ENCODE peak calls at places on chromosomes 2 and 18, in four cellular contexts. One of them, this sample, is unnamed.

GRCh38 chr2:29314816-29315571 is 199.8 kb downstream of the CLIP4 start:
- DNase-seq in CD4-positive, CD25-positive, alpha-beta regulatory T cell: peak
- DNase-seq in colonic mucosa: no peak
- DNase-seq in fibroblast of lung: no peak
- DNase-seq in this sample: peak

GRCh38 chr2:37635359-37636208 is 35.9 kb downstream of the CDC42EP3 start:
- DNase-seq in CD4-positive, CD25-positive, alpha-beta regulatory T cell: peak
- DNase-seq in colonic mucosa: no peak
- DNase-seq in fibroblast of lung: peak
- DNase-seq in this sample: peak

GRCh38 chr18:13577091-13577697 is 149.2 kb downstream of the FAM210A start:
- DNase-seq in colonic mucosa: no peak
- DNase-seq in fibroblast of lung: no peak
- DNase-seq in CD4-positive, CD25-positive, alpha-beta regulatory T cell: no peak
- DNase-seq in this sample: peak

GRCh38 chr2:222076978-222077690 is 221.7 kb downstream of the PAX3 start:
- DNase-seq in colonic mucosa: no peak
- DNase-seq in fibroblast of lung: no peak
- DNase-seq in CD4-positive, CD25-positive, alpha-beta regulatory T cell: no peak
- DNase-seq in this sample: no peak

GRCh38 chr2:23312996-23313606 is 71.9 kb upstream of the KLHL29 start:
- DNase-seq in CD4-positive, CD25-positive, alpha-beta regulatory T cell: no peak
- DNase-seq in fibroblast of lung: peak
- DNase-seq in colonic mucosa: no peak
- DNase-seq in this sample: no peak

GRCh38 chr2:68465081-68465916 is 1.8 kb downstream of the FBXO48 start:
- DNase-seq in colonic mucosa: no peak
- DNase-seq in fibroblast of lung: peak
- DNase-seq in CD4-positive, CD25-positive, alpha-beta regulatory T cell: peak
- DNase-seq in this sample: no peak

GRCh38 chr2:63060079-63060482 is 9.5 kb downstream of the OTX1 start:
- DNase-seq in colonic mucosa: no peak
- DNase-seq in CD4-positive, CD25-positive, alpha-beta regulatory T cell: no peak
- DNase-seq in fibroblast of lung: peak
- DNase-seq in this sample: peak

GRCh38 chr2:64626963-64627760 is 26.6 kb downstream of the SERTAD2 start:
- DNase-seq in CD4-positive, CD25-positive, alpha-beta regulatory T cell: no peak
- DNase-seq in colonic mucosa: no peak
- DNase-seq in fibroblast of lung: no peak
- DNase-seq in this sample: no peak

GRCh38 chr2:205759286-205759685 is 77.0 kb downstream of the NRP2 start:
- DNase-seq in colonic mucosa: no peak
- DNase-seq in fibroblast of lung: peak
- DNase-seq in CD4-positive, CD25-positive, alpha-beta regulatory T cell: no peak
- DNase-seq in this sample: no peak

GRCh38 chr18:10195529-10195928 is 258.9 kb upstream of the APCDD1 start:
- DNase-seq in fibroblast of lung: no peak
- DNase-seq in CD4-positive, CD25-positive, alpha-beta regulatory T cell: no peak
- DNase-seq in colonic mucosa: no peak
- DNase-seq in this sample: no peak

GRCh38 chr18:74902170-74902465 is 304.4 kb downstream of the ZNF407 start:
- DNase-seq in colonic mucosa: no peak
- DNase-seq in CD4-positive, CD25-positive, alpha-beta regulatory T cell: no peak
- DNase-seq in fibroblast of lung: no peak
- DNase-seq in this sample: no peak

GRCh38 chr2:28355521-28356094 is 37.0 kb upstream of the FOSL2 start:
- DNase-seq in fibroblast of lung: no peak
- DNase-seq in CD4-positive, CD25-positive, alpha-beta regulatory T cell: no peak
- DNase-seq in colonic mucosa: no peak
- DNase-seq in this sample: no peak

GRCh38 chr18:3498705-3499451 is 48.9 kb downstream of the TGIF1 start:
- DNase-seq in colonic mucosa: peak
- DNase-seq in CD4-positive, CD25-positive, alpha-beta regulatory T cell: no peak
- DNase-seq in fibroblast of lung: peak
- DNase-seq in this sample: no peak

DNA sequence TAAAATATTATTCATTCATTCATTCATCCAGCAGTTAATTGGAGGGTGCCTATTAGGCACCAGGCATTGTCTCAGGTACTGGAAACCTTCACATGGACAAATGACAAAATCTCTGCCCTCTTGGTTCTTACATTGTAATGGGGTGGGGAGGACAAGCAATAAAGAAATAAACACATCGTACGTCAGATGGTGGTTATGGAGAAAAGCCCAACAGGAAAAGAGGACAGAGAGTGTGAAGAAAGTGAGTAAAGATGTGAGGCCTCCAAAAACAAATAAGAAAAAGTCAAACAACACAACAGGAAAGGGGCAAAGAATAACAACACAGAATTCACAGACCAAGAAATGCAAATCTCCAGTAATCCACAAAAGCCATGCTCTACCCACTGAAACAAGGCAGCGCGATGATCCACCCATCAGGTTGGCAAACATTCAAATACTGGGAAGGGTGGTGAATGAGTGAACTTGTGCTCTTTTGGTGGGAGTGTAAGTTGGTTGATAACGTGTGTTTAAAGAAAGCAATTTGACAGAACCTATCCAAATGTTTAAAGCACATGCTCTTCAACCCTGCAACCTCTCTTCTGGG is 16.6 kb upstream of the DUSP2 start:
- DNase-seq in CD4-positive, CD25-positive, alpha-beta regulatory T cell: no peak
- DNase-seq in fibroblast of lung: peak
- DNase-seq in colonic mucosa: no peak
- DNase-seq in this sample: no peak
- H3K27ac ChIP-seq in CD4-positive, CD25-positive, alpha-beta regulatory T cell: peak
- H3K27ac ChIP-seq in fibroblast of lung: no peak
- H3K27ac ChIP-seq in colonic mucosa: no peak
- H3K27ac ChIP-seq in this sample: no peak

GRCh38 chr2:158600155-158600802 is 143.5 kb downstream of the PKP4 start:
- DNase-seq in CD4-positive, CD25-positive, alpha-beta regulatory T cell: no peak
- DNase-seq in colonic mucosa: peak
- DNase-seq in fibroblast of lung: peak
- DNase-seq in this sample: no peak
- H3K27ac ChIP-seq in CD4-positive, CD25-positive, alpha-beta regulatory T cell: no peak
- H3K27ac ChIP-seq in colonic mucosa: no peak
- H3K27ac ChIP-seq in fibroblast of lung: peak
- H3K27ac ChIP-seq in this sample: no peak

DNA sequence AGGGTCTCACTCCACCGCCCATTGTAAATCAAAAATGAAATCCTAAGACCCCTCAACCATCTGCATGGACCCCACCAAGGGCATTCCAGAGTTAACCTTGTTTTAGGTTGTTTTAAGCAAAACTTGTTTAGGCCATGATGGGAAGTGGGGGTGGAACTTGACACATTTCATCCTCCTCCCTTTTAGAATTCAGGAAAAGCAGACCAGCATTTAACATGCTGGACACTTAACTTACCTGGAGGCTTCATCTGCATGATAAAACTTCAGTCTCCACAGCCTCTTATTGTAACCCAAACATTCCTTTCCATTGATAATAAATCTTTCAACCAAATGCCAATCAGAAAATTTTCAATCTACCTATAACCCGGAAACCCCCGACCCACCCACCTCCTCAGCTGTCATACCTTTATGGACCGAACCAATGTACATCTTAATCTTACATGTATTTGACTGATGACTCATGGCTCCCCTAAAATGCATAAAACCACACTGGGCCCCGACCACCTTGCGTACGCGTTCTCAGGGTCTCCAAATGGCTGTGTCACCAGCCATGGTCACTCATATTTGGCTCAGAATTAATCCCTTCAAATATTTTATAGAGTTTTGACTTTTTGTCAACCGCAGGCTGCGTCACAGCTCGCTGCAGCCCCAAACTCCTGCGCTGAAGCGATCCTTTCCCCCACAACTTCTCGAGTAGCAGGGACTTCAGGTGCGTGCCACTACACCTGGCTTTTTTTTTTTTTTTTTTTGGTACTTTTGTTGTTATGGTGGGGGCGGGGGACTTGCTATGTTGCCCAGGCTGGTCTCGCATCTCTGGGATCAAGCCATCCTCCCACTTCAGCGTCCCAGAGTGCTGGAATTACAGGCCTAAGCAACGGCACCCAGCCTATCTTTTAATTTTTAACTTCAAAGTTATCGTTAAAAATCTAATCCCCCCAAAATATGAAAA is 917 bp downstream of the MPPE1 start:
- DNase-seq in fibroblast of lung: no peak
- DNase-seq in CD4-positive, CD25-positive, alpha-beta regulatory T cell: no peak
- DNase-seq in colonic mucosa: peak
- DNase-seq in this sample: no peak
- H3K27ac ChIP-seq in fibroblast of lung: peak
- H3K27ac ChIP-seq in CD4-positive, CD25-positive, alpha-beta regulatory T cell: peak
- H3K27ac ChIP-seq in colonic mucosa: peak
- H3K27ac ChIP-seq in this sample: peak

DNA sequence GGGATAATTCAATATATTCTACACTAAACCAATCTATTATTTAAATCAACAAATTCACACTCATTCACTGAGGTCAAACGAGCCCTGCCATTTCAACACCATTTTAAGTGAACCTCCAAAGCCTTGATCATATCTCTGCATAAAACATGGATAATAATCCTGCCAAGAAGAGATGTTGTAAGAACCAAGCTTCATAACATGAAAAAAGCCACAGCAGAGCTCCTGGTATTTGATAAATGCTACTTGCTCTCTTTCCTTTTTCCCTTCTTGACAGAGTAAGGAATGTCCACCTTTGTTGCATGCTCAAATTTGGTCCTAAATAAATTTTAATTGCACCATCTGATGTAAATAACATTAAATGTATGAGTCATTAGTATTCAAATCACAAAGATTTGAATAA is 318.9 kb downstream of the RND3 start:
- DNase-seq in fibroblast of lung: peak
- DNase-seq in colonic mucosa: no peak
- DNase-seq in CD4-positive, CD25-positive, alpha-beta regulatory T cell: no peak
- DNase-seq in this sample: no peak
- H3K27ac ChIP-seq in fibroblast of lung: no peak
- H3K27ac ChIP-seq in colonic mucosa: no peak
- H3K27ac ChIP-seq in CD4-positive, CD25-positive, alpha-beta regulatory T cell: no peak
- H3K27ac ChIP-seq in this sample: no peak